ENCODE peak calls at places on chromosomes 1 and 21, in six cellular contexts. A is mammary epithelial cell, N is NT2/D1, H is heart left ventricle, F is fibroblast of lung, S is colonic mucosa. Z is an unnamed sample. For H3K4me1 and H3K9me3, the result is how much of the 10 kb centered on the place peaks cover.

GRCh38 chr1:74819062-74819461 is 86.1 kb downstream of the TYW3 start:
- DNase-seq in S (no peak), A (no peak), H (no peak), N (no peak), F (peak), Z (no peak)

GRCh38 chr1:236677641-236678235 is 8.6 kb upstream of the ACTN2 start:
- DNase-seq in F (no peak), S (no peak), A (peak), H (no peak), N (peak), Z (no peak)

GRCh38 chr1:117268926-117269378 is 58.2 kb upstream of the VTCN1 start:
- DNase-seq in F (no peak), S (no peak), A (peak), H (no peak), N (peak), Z (no peak)

GRCh38 chr1:2348346-2349275 is 42.7 kb downstream of the MORN1 start:
- DNase-seq in A (no peak), S (no peak), N (no peak), F (no peak), H (peak), Z (peak)

GRCh38 chr21:36542312-36543101 is 62.6 kb upstream of the CLDN14 start:
- DNase-seq in S (no peak), N (no peak), F (no peak), H (no peak), A (no peak), Z (no peak)

GRCh38 chr1:21139601-21140000 is 37.1 kb downstream of the EIF4G3 start:
- DNase-seq in H (peak), S (no peak), N (no peak), F (no peak), A (no peak), Z (no peak)

GRCh38 chr1:18144062-18144461 is 36.5 kb downstream of the IGSF21 start:
- DNase-seq in F (no peak), S (no peak), N (no peak), H (no peak), A (no peak), Z (no peak)

GRCh38 chr1:33617451-33617850 is 145.0 kb downstream of the ZSCAN20 start:
- DNase-seq in S (no peak), F (no peak), H (no peak), N (no peak), A (no peak), Z (no peak)

GRCh38 chr1:65189716-65190115 is 41.7 kb downstream of the AK4 start:
- DNase-seq in F (no peak), S (no peak), N (no peak), A (no peak), H (no peak), Z (no peak)

GRCh38 chr1:185646202-185646683 is 87.9 kb upstream of the HMCN1 start:
- DNase-seq in H (peak), S (peak), F (peak), A (peak), N (peak), Z (peak)

GRCh38 chr1:96234299-96234698 is 487.3 kb upstream of the PTBP2 start:
- DNase-seq in S (no peak), A (peak), N (peak), F (peak), H (peak), Z (peak)

GRCh38 chr21:39098696-39099111 is 84.5 kb downstream of the PSMG1 start:
- DNase-seq in H (no peak), S (no peak), F (no peak), N (no peak), A (no peak), Z (peak)

GRCh38 chr1:1947493-1947892 is 28.4 kb upstream of the TMEM52 start:
- DNase-seq in S (no peak), A (no peak), N (no peak), H (no peak), F (no peak), Z (no peak)

GRCh38 chr1:91708691-91709090 is 177.3 kb downstream of the TGFBR3 start:
- DNase-seq in A (no peak), N (no peak), F (no peak), S (no peak), H (no peak), Z (no peak)

GRCh38 chr1:227888404-227889046 is 59.2 kb downstream of the WNT9A start:
- DNase-seq in H (no peak), F (no peak), A (no peak), N (no peak), S (peak), Z (peak)

GRCh38 chr1:7229696-7230095 is 444.4 kb downstream of the CAMTA1 start:
- DNase-seq in F (peak), S (peak), N (no peak), H (no peak), A (no peak), Z (no peak)

GRCh38 chr1:243597383-243597782 is 252.7 kb downstream of the AKT3 start:
- DNase-seq in N (no peak), A (no peak), H (no peak), S (no peak), F (no peak), Z (no peak)

GRCh38 chr1:29711582-29712274 is 475.4 kb downstream of the PTPRU start:
- DNase-seq in F (peak), S (no peak), A (peak), N (no peak), H (no peak), Z (no peak)

GRCh38 chr1:6464514-6464836 is 1.5 kb downstream of the TNFRSF25 start:
- DNase-seq in A (no peak), N (no peak), F (no peak), H (peak), S (peak), Z (no peak)

GRCh38 chr1:222781251-222781650 is 33.6 kb upstream of the DISP1 start:
- DNase-seq in N (no peak), H (no peak), F (no peak), A (no peak), S (no peak), Z (no peak)

GRCh38 chr1:7420098-7420445 is 351.0 kb upstream of the VAMP3 start:
- DNase-seq in N (no peak), F (no peak), H (no peak), S (no peak), A (no peak), Z (no peak)

GRCh38 chr1:94234615-94235014 is 2.8 kb downstream of the ARHGAP29 start:
- DNase-seq in S (no peak), H (no peak), F (no peak), N (no peak), A (no peak), Z (no peak)

GRCh38 chr1:208068908-208069307 is 158.0 kb upstream of the CD34 start:
- DNase-seq in A (no peak), N (no peak), H (no peak), F (no peak), S (no peak), Z (no peak)

GRCh38 chr1:219806642-219807041 is 121.7 kb downstream of the SLC30A10 start:
- DNase-seq in F (no peak), S (no peak), N (no peak), A (no peak), H (no peak), Z (no peak)

GRCh38 chr1:29428997-29429396 is 192.7 kb downstream of the PTPRU start:
- DNase-seq in S (no peak), F (no peak), N (no peak), H (no peak), A (no peak), Z (no peak)

GRCh38 chr1:174358786-174359453 is 88.8 kb upstream of the GPR52 start:
- DNase-seq in F (no peak), N (no peak), S (peak), A (no peak), H (no peak), Z (no peak)

GRCh38 chr21:40640427-40640826 is 206.5 kb downstream of the DSCAM start:
- DNase-seq in S (no peak), N (no peak), F (no peak), A (no peak), H (no peak), Z (no peak)

GRCh38 chr1:147077523-147077922 is 94.7 kb downstream of the PRKAB2 start:
- DNase-seq in A (no peak), S (no peak), F (no peak), H (no peak), N (no peak), Z (no peak)

GRCh38 chr1:31943546-31944184 is 5.5 kb upstream of the PTP4A2 start:
- DNase-seq in F (no peak), S (no peak), N (no peak), H (no peak), A (no peak), Z (no peak)

GRCh38 chr1:197913495-197914276 is 3.5 kb upstream of the LHX9 start:
- DNase-seq in N (no peak), A (no peak), S (no peak), H (no peak), F (no peak), Z (no peak)

GRCh38 chr1:27097484-27097917 is 57.4 kb downstream of the SLC9A1 start:
- DNase-seq in F (peak), S (peak), N (peak), H (peak), A (peak), Z (peak)

DNA sequence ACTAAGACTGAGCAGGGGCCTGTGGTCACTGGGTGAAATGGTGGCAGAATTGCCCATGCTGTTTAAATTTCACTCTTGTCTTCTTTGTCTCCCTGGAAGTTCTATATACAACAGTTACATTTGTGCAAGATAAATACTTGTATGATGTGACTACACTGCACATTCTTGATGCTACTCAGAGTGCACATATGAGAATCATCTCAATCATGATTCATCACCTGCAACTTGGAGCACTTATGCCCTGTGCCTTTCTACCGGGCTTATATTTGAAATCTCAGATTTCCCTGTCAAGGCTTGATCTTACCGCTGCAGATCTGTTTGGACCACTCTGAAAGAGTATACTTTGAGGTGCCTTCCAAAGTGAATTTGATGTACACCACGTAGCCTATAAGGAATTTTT is 10.6 kb downstream of the PGM1 start:
- DNase-seq in S (no peak), N (no peak), F (no peak), A (no peak), H (no peak), Z (no peak)
- H3K4me1 ChIP-seq in S (under half), N (under half), F (under half), A (under half), H (under half), Z (under half)

GRCh38 chr1:53172751-53173498 is 23.7 kb upstream of the CPT2 start:
- DNase-seq in S (peak), N (no peak), A (no peak), H (no peak), F (peak), Z (no peak)
- H3K4me3 ChIP-seq in S (no peak), N (no peak), A (no peak), H (no peak), F (no peak), Z (no peak)

GRCh38 chr1:3988431-3988830 is 88.4 kb upstream of the C1orf174 start:
- DNase-seq in A (no peak), N (no peak), F (no peak), H (no peak), S (no peak), Z (no peak)
- H3K9me3 ChIP-seq in A (under half), N (under half), F (under half), H (under half), S (under half), Z (under half)

GRCh38 chr1:204448321-204448964 is 36.8 kb upstream of the PPP1R15B start:
- DNase-seq in N (no peak), S (peak), H (no peak), F (no peak), A (peak), Z (no peak)
- H3K4me1 ChIP-seq in N (under half), S (under half), H (half or more), F (under half), A (under half), Z (under half)

GRCh38 chr1:150550222-150551048 is 1.2 kb downstream of the ADAMTSL4 start:
- DNase-seq in A (no peak), F (peak), N (no peak), S (no peak), H (peak), Z (no peak)

GRCh38 chr1:150549496-150550221 is 451 bp downstream of the ADAMTSL4 start:
- DNase-seq in F (no peak), S (no peak), H (peak), N (no peak), A (no peak), Z (peak)

GRCh38 chr1:150551784-150552691 is 2.8 kb downstream of the ADAMTSL4 start:
- DNase-seq in S (peak), N (no peak), F (peak), A (peak), H (peak), Z (peak)

GRCh38 chr1:150552692-150553278 is 3.6 kb downstream of the ADAMTSL4 start:
- DNase-seq in N (no peak), F (no peak), H (no peak), A (no peak), S (no peak), Z (no peak)

GRCh38 chr1:150551049-150551783 is 2.0 kb downstream of the ADAMTSL4 start:
- DNase-seq in H (peak), A (no peak), N (no peak), S (no peak), F (no peak), Z (no peak)
- H3K4me3 ChIP-seq in H (no peak), A (no peak), N (no peak), S (no peak), F (no peak), Z (peak)

DNA sequence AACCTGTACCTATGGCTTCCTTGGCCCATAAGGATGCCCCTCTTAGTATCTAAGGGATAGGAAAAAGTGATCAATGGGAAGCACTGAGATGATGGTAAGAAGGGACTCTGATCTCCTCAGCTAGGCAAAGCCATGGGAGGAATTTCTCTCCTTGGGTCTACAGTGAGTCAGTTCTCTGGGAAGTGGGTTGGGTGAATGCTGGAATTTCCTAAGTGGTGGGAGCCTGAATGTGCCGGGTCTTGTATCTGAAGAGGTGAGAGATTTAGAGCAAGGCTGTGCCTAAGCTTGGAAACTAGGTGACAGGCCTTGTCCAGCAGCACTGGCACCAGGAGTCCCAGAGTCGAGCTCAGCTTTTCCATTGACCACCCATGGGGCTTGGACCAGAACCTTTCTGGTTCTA is 96.3 kb upstream of the SLC2A1 start:
- DNase-seq in F (no peak), A (peak), N (no peak), S (no peak), H (no peak), Z (no peak)
- H3K9me3 ChIP-seq in F (under half), A (under half), N (under half), S (under half), H (under half), Z (under half)

GRCh38 chr1:115310821-115311220 is 27.2 kb downstream of the NGF start:
- DNase-seq in F (no peak), S (no peak), H (no peak), A (no peak), N (no peak), Z (no peak)
- H3K4me1 ChIP-seq in F (under half), S (under half), H (under half), A (under half), N (under half), Z (under half)

GRCh38 chr1:41955461-41956159 is 36.9 kb upstream of the HIVEP3 start:
- DNase-seq in N (peak), S (no peak), F (peak), H (no peak), A (peak), Z (no peak)
- H3K4me3 ChIP-seq in N (no peak), S (no peak), F (no peak), H (no peak), A (no peak), Z (no peak)